ENCODE peak calls at places on chromosomes 4 and X, in seven cellular contexts. One of them, this sample, is unnamed.

GRCh38 chrX:109537324-109537665 is 651 bp downstream of the NXT2 start:
- DNase-seq in AG09309: peak
- DNase-seq in HFFc6: peak
- DNase-seq in T-helper 22 cell: no peak
- DNase-seq in Kasumi-1: peak
- DNase-seq in mammary epithelial cell: peak
- DNase-seq in lower lobe of right lung: no peak
- DNase-seq in this sample: peak

GRCh38 chr4:108559067-108559793 is 61.1 kb upstream of the RPL34 start:
- DNase-seq in T-helper 22 cell: no peak
- DNase-seq in HFFc6: no peak
- DNase-seq in Kasumi-1: no peak
- DNase-seq in mammary epithelial cell: no peak
- DNase-seq in lower lobe of right lung: no peak
- DNase-seq in AG09309: no peak
- DNase-seq in this sample: no peak

GRCh38 chrX:23616361-23616760 is 50.9 kb upstream of the PRDX4 start:
- DNase-seq in Kasumi-1: peak
- DNase-seq in lower lobe of right lung: no peak
- DNase-seq in HFFc6: no peak
- DNase-seq in mammary epithelial cell: peak
- DNase-seq in AG09309: peak
- DNase-seq in T-helper 22 cell: no peak
- DNase-seq in this sample: no peak

GRCh38 chr4:31204895-31205294 is 484.7 kb downstream of the PCDH7 start:
- DNase-seq in AG09309: no peak
- DNase-seq in HFFc6: no peak
- DNase-seq in mammary epithelial cell: no peak
- DNase-seq in T-helper 22 cell: no peak
- DNase-seq in lower lobe of right lung: no peak
- DNase-seq in Kasumi-1: no peak
- DNase-seq in this sample: no peak

GRCh38 chr4:182265881-182266280 is 22.7 kb downstream of the TENM3 start:
- DNase-seq in T-helper 22 cell: no peak
- DNase-seq in lower lobe of right lung: no peak
- DNase-seq in HFFc6: no peak
- DNase-seq in Kasumi-1: peak
- DNase-seq in mammary epithelial cell: no peak
- DNase-seq in AG09309: no peak
- DNase-seq in this sample: no peak

GRCh38 chrX:68650491-68650890 is 3.0 kb downstream of the STARD8 start:
- DNase-seq in lower lobe of right lung: no peak
- DNase-seq in HFFc6: peak
- DNase-seq in mammary epithelial cell: peak
- DNase-seq in T-helper 22 cell: no peak
- DNase-seq in Kasumi-1: no peak
- DNase-seq in AG09309: no peak
- DNase-seq in this sample: no peak

GRCh38 chrX:108312938-108313337 is 125.3 kb downstream of the COL4A6 start:
- DNase-seq in HFFc6: peak
- DNase-seq in Kasumi-1: peak
- DNase-seq in AG09309: no peak
- DNase-seq in mammary epithelial cell: peak
- DNase-seq in T-helper 22 cell: no peak
- DNase-seq in lower lobe of right lung: peak
- DNase-seq in this sample: no peak

GRCh38 chrX:45847966-45848365 is 647.3 kb upstream of the DIPK2B start:
- DNase-seq in HFFc6: no peak
- DNase-seq in lower lobe of right lung: no peak
- DNase-seq in T-helper 22 cell: no peak
- DNase-seq in AG09309: no peak
- DNase-seq in mammary epithelial cell: no peak
- DNase-seq in Kasumi-1: no peak
- DNase-seq in this sample: no peak

GRCh38 chr4:109302366-109303140 is at the start of gene COL25A1:
- DNase-seq in Kasumi-1: no peak
- DNase-seq in mammary epithelial cell: no peak
- DNase-seq in HFFc6: no peak
- DNase-seq in AG09309: no peak
- DNase-seq in lower lobe of right lung: peak
- DNase-seq in T-helper 22 cell: peak
- DNase-seq in this sample: peak

GRCh38 chrX:103776586-103776985 is at the start of gene PLP1:
- DNase-seq in mammary epithelial cell: no peak
- DNase-seq in lower lobe of right lung: no peak
- DNase-seq in HFFc6: no peak
- DNase-seq in AG09309: no peak
- DNase-seq in Kasumi-1: no peak
- DNase-seq in T-helper 22 cell: no peak
- DNase-seq in this sample: no peak

GRCh38 chrX:151896734-151897474 is 15.8 kb upstream of the MAGEA4 start:
- DNase-seq in mammary epithelial cell: no peak
- DNase-seq in T-helper 22 cell: no peak
- DNase-seq in HFFc6: peak
- DNase-seq in AG09309: peak
- DNase-seq in lower lobe of right lung: no peak
- DNase-seq in Kasumi-1: no peak
- DNase-seq in this sample: no peak

GRCh38 chr4:153327247-153327646 is 17.2 kb upstream of the MND1 start:
- DNase-seq in T-helper 22 cell: no peak
- DNase-seq in mammary epithelial cell: no peak
- DNase-seq in AG09309: no peak
- DNase-seq in HFFc6: no peak
- DNase-seq in lower lobe of right lung: no peak
- DNase-seq in Kasumi-1: no peak
- DNase-seq in this sample: no peak

GRCh38 chr4:152579107-152579764 is 43.3 kb upstream of the FBXW7 start:
- DNase-seq in lower lobe of right lung: no peak
- DNase-seq in T-helper 22 cell: no peak
- DNase-seq in mammary epithelial cell: no peak
- DNase-seq in AG09309: no peak
- DNase-seq in Kasumi-1: no peak
- DNase-seq in HFFc6: no peak
- DNase-seq in this sample: no peak

GRCh38 chrX:56113785-56114436 is 118.2 kb upstream of the KLF8 start:
- DNase-seq in Kasumi-1: no peak
- DNase-seq in mammary epithelial cell: no peak
- DNase-seq in AG09309: no peak
- DNase-seq in lower lobe of right lung: no peak
- DNase-seq in HFFc6: no peak
- DNase-seq in T-helper 22 cell: no peak
- DNase-seq in this sample: peak

GRCh38 chr4:108181704-108182103 is 13.0 kb upstream of the LEF1 start:
- DNase-seq in T-helper 22 cell: no peak
- DNase-seq in lower lobe of right lung: no peak
- DNase-seq in Kasumi-1: no peak
- DNase-seq in AG09309: no peak
- DNase-seq in mammary epithelial cell: no peak
- DNase-seq in HFFc6: no peak
- DNase-seq in this sample: no peak

GRCh38 chrX:132692066-132692465 is 203.2 kb upstream of the MBNL3 start:
- DNase-seq in lower lobe of right lung: peak
- DNase-seq in Kasumi-1: no peak
- DNase-seq in T-helper 22 cell: no peak
- DNase-seq in mammary epithelial cell: no peak
- DNase-seq in AG09309: no peak
- DNase-seq in HFFc6: no peak
- DNase-seq in this sample: no peak

GRCh38 chrX:104665691-104666090 is 99.7 kb downstream of the IL1RAPL2 start:
- DNase-seq in lower lobe of right lung: no peak
- DNase-seq in AG09309: no peak
- DNase-seq in T-helper 22 cell: no peak
- DNase-seq in HFFc6: no peak
- DNase-seq in Kasumi-1: no peak
- DNase-seq in mammary epithelial cell: no peak
- DNase-seq in this sample: no peak

GRCh38 chrX:110310896-110311295 is 7.0 kb downstream of the AMMECR1 start:
- DNase-seq in HFFc6: no peak
- DNase-seq in T-helper 22 cell: no peak
- DNase-seq in AG09309: no peak
- DNase-seq in Kasumi-1: no peak
- DNase-seq in mammary epithelial cell: no peak
- DNase-seq in lower lobe of right lung: no peak
- DNase-seq in this sample: no peak

GRCh38 chr4:92636038-92636825 is 332.5 kb downstream of the GRID2 start:
- DNase-seq in mammary epithelial cell: no peak
- DNase-seq in lower lobe of right lung: no peak
- DNase-seq in HFFc6: no peak
- DNase-seq in AG09309: no peak
- DNase-seq in T-helper 22 cell: no peak
- DNase-seq in Kasumi-1: no peak
- DNase-seq in this sample: no peak

GRCh38 chr4:57068237-57068981 is 41.8 kb downstream of the IGFBP7 start:
- DNase-seq in mammary epithelial cell: no peak
- DNase-seq in HFFc6: no peak
- DNase-seq in lower lobe of right lung: no peak
- DNase-seq in Kasumi-1: no peak
- DNase-seq in AG09309: no peak
- DNase-seq in T-helper 22 cell: no peak
- DNase-seq in this sample: no peak

GRCh38 chrX:147927220-147927619 is 15.5 kb downstream of the FMR1 start:
- DNase-seq in Kasumi-1: no peak
- DNase-seq in T-helper 22 cell: no peak
- DNase-seq in mammary epithelial cell: no peak
- DNase-seq in HFFc6: no peak
- DNase-seq in lower lobe of right lung: no peak
- DNase-seq in AG09309: no peak
- DNase-seq in this sample: no peak

GRCh38 chr4:162229670-162230069 is 65.9 kb upstream of the FSTL5 start:
- DNase-seq in HFFc6: no peak
- DNase-seq in T-helper 22 cell: no peak
- DNase-seq in lower lobe of right lung: no peak
- DNase-seq in mammary epithelial cell: peak
- DNase-seq in AG09309: no peak
- DNase-seq in Kasumi-1: no peak
- DNase-seq in this sample: no peak

GRCh38 chrX:154840856-154841255 is 6.4 kb upstream of the SMIM9 start:
- DNase-seq in AG09309: peak
- DNase-seq in lower lobe of right lung: no peak
- DNase-seq in mammary epithelial cell: peak
- DNase-seq in Kasumi-1: peak
- DNase-seq in T-helper 22 cell: no peak
- DNase-seq in HFFc6: peak
- DNase-seq in this sample: no peak

GRCh38 chr4:91064157-91064853 is 937.1 kb downstream of the CCSER1 start:
- DNase-seq in T-helper 22 cell: no peak
- DNase-seq in AG09309: no peak
- DNase-seq in lower lobe of right lung: no peak
- DNase-seq in mammary epithelial cell: peak
- DNase-seq in HFFc6: no peak
- DNase-seq in Kasumi-1: peak
- DNase-seq in this sample: no peak

GRCh38 chr4:183398298-183399129 is 45.9 kb upstream of the CDKN2AIP start:
- DNase-seq in HFFc6: peak
- DNase-seq in Kasumi-1: peak
- DNase-seq in lower lobe of right lung: peak
- DNase-seq in T-helper 22 cell: peak
- DNase-seq in AG09309: no peak
- DNase-seq in mammary epithelial cell: peak
- DNase-seq in this sample: peak

GRCh38 chr4:1511441-1512041 is 105.3 kb upstream of the NKX1-1 start:
- DNase-seq in Kasumi-1: no peak
- DNase-seq in mammary epithelial cell: no peak
- DNase-seq in HFFc6: peak
- DNase-seq in T-helper 22 cell: peak
- DNase-seq in AG09309: no peak
- DNase-seq in lower lobe of right lung: peak
- DNase-seq in this sample: peak

GRCh38 chrX:130109429-130110378 is 593 bp downstream of the ELF4 start:
- DNase-seq in AG09309: no peak
- DNase-seq in Kasumi-1: no peak
- DNase-seq in T-helper 22 cell: no peak
- DNase-seq in HFFc6: peak
- DNase-seq in mammary epithelial cell: no peak
- DNase-seq in lower lobe of right lung: peak
- DNase-seq in this sample: no peak

GRCh38 chr4:2798399-2799301 is 5.8 kb downstream of the SH3BP2 start:
- DNase-seq in AG09309: no peak
- DNase-seq in HFFc6: no peak
- DNase-seq in Kasumi-1: peak
- DNase-seq in lower lobe of right lung: peak
- DNase-seq in T-helper 22 cell: peak
- DNase-seq in mammary epithelial cell: no peak
- DNase-seq in this sample: peak

GRCh38 chrX:70454441-70455365 is 10.1 kb downstream of the DLG3 start:
- DNase-seq in T-helper 22 cell: peak
- DNase-seq in Kasumi-1: peak
- DNase-seq in mammary epithelial cell: peak
- DNase-seq in lower lobe of right lung: peak
- DNase-seq in HFFc6: no peak
- DNase-seq in AG09309: no peak
- DNase-seq in this sample: peak

GRCh38 chrX:10090319-10090718 is 66.5 kb upstream of the CLCN4 start:
- DNase-seq in T-helper 22 cell: no peak
- DNase-seq in Kasumi-1: no peak
- DNase-seq in AG09309: no peak
- DNase-seq in lower lobe of right lung: no peak
- DNase-seq in mammary epithelial cell: no peak
- DNase-seq in HFFc6: no peak
- DNase-seq in this sample: no peak

GRCh38 chrX:118199997-118200396 is 83.4 kb upstream of the KLHL13 start:
- DNase-seq in Kasumi-1: no peak
- DNase-seq in AG09309: no peak
- DNase-seq in HFFc6: no peak
- DNase-seq in T-helper 22 cell: no peak
- DNase-seq in lower lobe of right lung: no peak
- DNase-seq in mammary epithelial cell: no peak
- DNase-seq in this sample: no peak

GRCh38 chr4:133868856-133869255 is 332.7 kb downstream of the PABPC4L start:
- DNase-seq in T-helper 22 cell: no peak
- DNase-seq in HFFc6: no peak
- DNase-seq in AG09309: no peak
- DNase-seq in Kasumi-1: no peak
- DNase-seq in mammary epithelial cell: no peak
- DNase-seq in lower lobe of right lung: no peak
- DNase-seq in this sample: no peak

GRCh38 chrX:71621644-71622346 is 3.5 kb upstream of the CXCR3 start:
- DNase-seq in lower lobe of right lung: no peak
- DNase-seq in Kasumi-1: no peak
- DNase-seq in AG09309: no peak
- DNase-seq in T-helper 22 cell: no peak
- DNase-seq in HFFc6: no peak
- DNase-seq in mammary epithelial cell: no peak
- DNase-seq in this sample: no peak

GRCh38 chr4:8410641-8411271 is 29.8 kb downstream of the ACOX3 start:
- DNase-seq in HFFc6: peak
- DNase-seq in mammary epithelial cell: peak
- DNase-seq in lower lobe of right lung: peak
- DNase-seq in AG09309: no peak
- DNase-seq in T-helper 22 cell: no peak
- DNase-seq in Kasumi-1: peak
- DNase-seq in this sample: no peak

GRCh38 chr4:158996669-158997074 is 106.2 kb upstream of the RAPGEF2 start:
- DNase-seq in T-helper 22 cell: no peak
- DNase-seq in Kasumi-1: no peak
- DNase-seq in AG09309: peak
- DNase-seq in lower lobe of right lung: no peak
- DNase-seq in mammary epithelial cell: peak
- DNase-seq in HFFc6: peak
- DNase-seq in this sample: no peak

GRCh38 chrX:118560380-118560932 is 64.8 kb downstream of the DOCK11 start:
- DNase-seq in Kasumi-1: no peak
- DNase-seq in mammary epithelial cell: no peak
- DNase-seq in AG09309: no peak
- DNase-seq in T-helper 22 cell: no peak
- DNase-seq in lower lobe of right lung: no peak
- DNase-seq in HFFc6: no peak
- DNase-seq in this sample: no peak

GRCh38 chr4:10030946-10031662 is 9.8 kb upstream of the SLC2A9 start:
- DNase-seq in AG09309: no peak
- DNase-seq in T-helper 22 cell: no peak
- DNase-seq in lower lobe of right lung: no peak
- DNase-seq in HFFc6: no peak
- DNase-seq in mammary epithelial cell: no peak
- DNase-seq in Kasumi-1: no peak
- DNase-seq in this sample: no peak

GRCh38 chr4:158020734-158021346 is 152.0 kb downstream of the GASK1B start:
- DNase-seq in AG09309: no peak
- DNase-seq in HFFc6: peak
- DNase-seq in Kasumi-1: no peak
- DNase-seq in mammary epithelial cell: peak
- DNase-seq in lower lobe of right lung: no peak
- DNase-seq in T-helper 22 cell: no peak
- DNase-seq in this sample: no peak